ENCODE peak calls at places on chromosome 10, in six cellular contexts. C is NCI-H187, S is AG08395, H is T-helper 2 cell, E is choroid plexus epithelial cell, Q is GM23338. R is an unnamed sample.

GRCh38 chr10:96470108-96470743 is 43.5 kb downstream of the TLL2 start:
- DNase-seq in E (peak; percentile 75), Q (peak; percentile 83), C (no peak), S (peak; percentile 49), H (peak; percentile 13), R (no peak)

GRCh38 chr10:112967200-112967599 is 17.2 kb downstream of the TCF7L2 start:
- DNase-seq in S (peak; percentile 60), C (no peak), E (no peak), H (no peak), Q (no peak), R (no peak)

GRCh38 chr10:123784216-123784615 is 107.4 kb downstream of the CPXM2 start:
- DNase-seq in S (no peak), H (no peak), C (no peak), Q (no peak), E (no peak), R (no peak)

GRCh38 chr10:80598084-80598798 is 60.5 kb downstream of the SH2D4B start:
- DNase-seq in C (no peak), Q (no peak), E (no peak), S (no peak), H (no peak), R (peak; percentile 80)

GRCh38 chr10:52215745-52216361 is 98.2 kb upstream of the DKK1 start:
- DNase-seq in C (no peak), S (peak; percentile 56), Q (peak; percentile 79), E (peak; percentile 91), H (no peak), R (peak; percentile 8)

GRCh38 chr10:17784701-17785100 is 24.4 kb upstream of the MRC1 start:
- DNase-seq in S (peak; percentile 52), E (peak; percentile 35), Q (no peak), C (no peak), H (no peak), R (no peak)

GRCh38 chr10:17756557-17757208 is 4.7 kb downstream of the TMEM236 start:
- DNase-seq in C (no peak), E (peak; percentile 54), Q (no peak), H (no peak), S (peak; percentile 23), R (no peak)

GRCh38 chr10:110818311-110819257 is 53.1 kb upstream of the PDCD4 start:
- DNase-seq in E (no peak), C (no peak), H (no peak), S (no peak), Q (no peak), R (no peak)

GRCh38 chr10:28668363-28669226 is 8.7 kb upstream of the BAMBI start:
- DNase-seq in Q (peak; percentile 77), H (peak; percentile 21), S (peak; percentile 38), E (peak; percentile 61), C (peak; percentile 28), R (no peak)

GRCh38 chr10:35413985-35414861 is 77.9 kb downstream of the CCNY start:
- DNase-seq in Q (no peak), E (peak; percentile 41), C (no peak), H (peak; percentile 26), S (no peak), R (no peak)

GRCh38 chr10:89522463-89522862 is 12.9 kb downstream of the SLC16A12 start:
- DNase-seq in E (peak; percentile 71), Q (no peak), H (no peak), S (no peak), C (no peak), R (no peak)

GRCh38 chr10:66833861-66834260 is 92.0 kb upstream of the LRRTM3 start:
- DNase-seq in Q (no peak), H (no peak), S (no peak), C (no peak), E (no peak), R (no peak)

GRCh38 chr10:114471906-114472873 is 67.9 kb upstream of the AFAP1L2 start:
- DNase-seq in S (no peak), E (no peak), H (no peak), Q (peak; percentile 56), C (no peak), R (no peak)

GRCh38 chr10:46530249-46531186 is 25.9 kb downstream of the GPRIN2 start:
- DNase-seq in E (peak; percentile 100), Q (no peak), C (no peak), S (peak; percentile 95), H (no peak), R (no peak)

GRCh38 chr10:54444184-54444583 is 356.8 kb downstream of the PCDH15 start:
- DNase-seq in Q (no peak), H (no peak), E (no peak), S (no peak), C (no peak), R (no peak)

GRCh38 chr10:26367771-26368170 is 70.4 kb upstream of the APBB1IP start:
- DNase-seq in E (peak; percentile 1), Q (peak; percentile 90), C (no peak), S (peak; percentile 8), H (no peak), R (peak; percentile 34)

GRCh38 chr10:12180221-12180974 is 15.3 kb downstream of the NUDT5 start:
- DNase-seq in C (no peak), H (no peak), S (no peak), E (no peak), Q (peak; percentile 69), R (no peak)

GRCh38 chr10:4460267-4460666 is 365.7 kb upstream of the AKR1E2 start:
- DNase-seq in E (no peak), H (no peak), C (no peak), Q (no peak), S (no peak), R (no peak)

GRCh38 chr10:115402690-115403089 is 309.5 kb downstream of the ATRNL1 start:
- DNase-seq in Q (no peak), S (peak; percentile 1), C (no peak), E (peak; percentile 80), H (no peak), R (no peak)

GRCh38 chr10:129939416-129940275 is 24.4 kb downstream of the EBF3 start:
- DNase-seq in C (no peak), E (no peak), H (no peak), Q (no peak), S (no peak), R (no peak)

GRCh38 chr10:44766601-44767000 is 144.5 kb upstream of the TMEM72 start:
- DNase-seq in S (no peak), C (no peak), H (no peak), E (no peak), Q (no peak), R (no peak)

GRCh38 chr10:132543916-132544743 is 6.5 kb downstream of the INPP5A start:
- DNase-seq in S (no peak), C (no peak), E (no peak), H (no peak), Q (no peak), R (no peak)

GRCh38 chr10:29736325-29737208 is 101.8 kb upstream of the SVIL start:
- DNase-seq in H (peak; percentile 3), S (peak; percentile 86), C (no peak), E (peak; percentile 53), Q (peak; percentile 72), R (no peak)

GRCh38 chr10:124344266-124344590 is 74.5 kb downstream of the OAT start:
- DNase-seq in H (no peak), E (no peak), C (no peak), S (no peak), Q (no peak), R (no peak)

GRCh38 chr10:47165168-47165710 is 134.8 kb upstream of the GDF10 start:
- DNase-seq in C (no peak), E (no peak), S (no peak), H (no peak), Q (no peak), R (no peak)

GRCh38 chr10:110311357-110311949 is 6.7 kb upstream of the SMNDC1 start:
- DNase-seq in S (peak; percentile 68), H (peak; percentile 13), E (peak; percentile 79), Q (peak; percentile 87), C (peak; percentile 33), R (no peak)